ENCODE peak calls at places on chromosomes 13 and 19, in six cellular contexts. X, F, L, D, W and P are unnamed samples.
A peak's percentile ranks its signal among the peaks of the same experiment; 100 is the strongest.

GRCh38 chr19:19697589-19697988 is 28.9 kb downstream of the ZNF101 start:
- DNase-seq in X (no peak), F (no peak), L (no peak), D (no peak), W (no peak), P (no peak)

GRCh38 chr19:5480427-5480836 is 25.2 kb downstream of the ZNRF4 start:
- DNase-seq in X (no peak), F (no peak), L (no peak), D (no peak), W (peak; percentile 22), P (no peak)

GRCh38 chr19:48553676-48554384 is 1.9 kb downstream of the SULT2B1 start:
- DNase-seq in X (no peak), F (no peak), L (no peak), D (no peak), W (peak; percentile 33), P (no peak)

GRCh38 chr13:78700121-78700910 is 41.4 kb upstream of the OBI1 start:
- DNase-seq in X (no peak), F (no peak), L (no peak), D (peak; percentile 24), W (no peak), P (no peak)

GRCh38 chr19:2613507-2614295 is 88.8 kb downstream of the GNG7 start:
- DNase-seq in X (peak; percentile 39), F (no peak), L (no peak), D (no peak), W (no peak), P (peak; percentile 41)

GRCh38 chr19:48678201-48678600 is 5.4 kb upstream of the NTN5 start:
- DNase-seq in X (no peak), F (no peak), L (no peak), D (no peak), W (no peak), P (no peak)

GRCh38 chr19:16032509-16033135 is 43.7 kb upstream of the TPM4 start:
- DNase-seq in X (no peak), F (no peak), L (peak; percentile 16), D (no peak), W (no peak), P (peak; percentile 27)

GRCh38 chr19:38917921-38918491 is 6.0 kb upstream of the CCER2 start:
- DNase-seq in X (no peak), F (no peak), L (peak; percentile 13), D (no peak), W (no peak), P (no peak)

GRCh38 chr19:38290631-38291147 is 13.4 kb upstream of the C19orf33 start:
- DNase-seq in X (no peak), F (no peak), L (no peak), D (no peak), W (no peak), P (peak; percentile 70)

GRCh38 chr13:24616514-24616913 is 63.7 kb upstream of the ATP12A start:
- DNase-seq in X (no peak), F (no peak), L (no peak), D (no peak), W (no peak), P (no peak)

GRCh38 chr19:29442094-29442493 is 83.7 kb upstream of the VSTM2B start:
- DNase-seq in X (no peak), F (no peak), L (no peak), D (no peak), W (no peak), P (no peak)

GRCh38 chr13:87356314-87356713 is 314.9 kb upstream of the SLITRK5 start:
- DNase-seq in X (no peak), F (no peak), L (no peak), D (peak; percentile 35), W (no peak), P (no peak)

GRCh38 chr13:99797716-99798115 is 173.9 kb downstream of the ZIC5 start:
- DNase-seq in X (no peak), F (no peak), L (no peak), D (no peak), W (no peak), P (no peak)